ENCODE peak calls at places on chromosome 2, in six cellular contexts. One of them, this sample, is unnamed.
A peak's percentile ranks its signal among the peaks of the same experiment; 100 is the strongest.

GRCh38 chr2:196670342-196670741 is 30.8 kb downstream of the CCDC150 start:
- DNase-seq in heart left ventricle: no peak
- DNase-seq in tibial artery: no peak
- DNase-seq in ovary: no peak
- DNase-seq in A549: no peak
- DNase-seq in breast epithelium: no peak
- DNase-seq in this sample: no peak

GRCh38 chr2:237195396-237196119 is 109.9 kb downstream of the COPS8 start:
- DNase-seq in heart left ventricle: no peak
- DNase-seq in A549: no peak
- DNase-seq in breast epithelium: no peak
- DNase-seq in ovary: peak; percentile 19
- DNase-seq in tibial artery: no peak
- DNase-seq in this sample: no peak

GRCh38 chr2:34242741-34243123 is 643.6 kb upstream of the FAM98A start:
- DNase-seq in heart left ventricle: no peak
- DNase-seq in A549: no peak
- DNase-seq in breast epithelium: no peak
- DNase-seq in ovary: no peak
- DNase-seq in tibial artery: no peak
- DNase-seq in this sample: peak; percentile 83

GRCh38 chr2:156380117-156380645 is 47.7 kb upstream of the NR4A2 start:
- DNase-seq in breast epithelium: no peak
- DNase-seq in tibial artery: no peak
- DNase-seq in ovary: no peak
- DNase-seq in heart left ventricle: no peak
- DNase-seq in A549: no peak
- DNase-seq in this sample: no peak

GRCh38 chr2:109417701-109418335 is 195.9 kb downstream of the SEPTIN10 start:
- DNase-seq in heart left ventricle: no peak
- DNase-seq in breast epithelium: no peak
- DNase-seq in A549: no peak
- DNase-seq in tibial artery: no peak
- DNase-seq in ovary: no peak
- DNase-seq in this sample: no peak

GRCh38 chr2:223591596-223591995 is 10.6 kb downstream of the SCG2 start:
- DNase-seq in heart left ventricle: no peak
- DNase-seq in A549: no peak
- DNase-seq in ovary: no peak
- DNase-seq in tibial artery: no peak
- DNase-seq in breast epithelium: no peak
- DNase-seq in this sample: no peak

GRCh38 chr2:240468300-240469238 is 33.1 kb downstream of the GPC1 start:
- DNase-seq in heart left ventricle: peak; percentile 23
- DNase-seq in A549: no peak
- DNase-seq in ovary: peak; percentile 40
- DNase-seq in breast epithelium: peak; percentile 46
- DNase-seq in tibial artery: peak; percentile 65
- DNase-seq in this sample: peak; percentile 65

GRCh38 chr2:215411941-215412743 is 23.7 kb downstream of the FN1 start:
- DNase-seq in tibial artery: no peak
- DNase-seq in ovary: no peak
- DNase-seq in A549: no peak
- DNase-seq in breast epithelium: no peak
- DNase-seq in heart left ventricle: no peak
- DNase-seq in this sample: no peak

GRCh38 chr2:56130463-56131070 is 53.2 kb upstream of the CCDC85A start:
- DNase-seq in ovary: no peak
- DNase-seq in tibial artery: no peak
- DNase-seq in breast epithelium: no peak
- DNase-seq in A549: peak; percentile 18
- DNase-seq in heart left ventricle: no peak
- DNase-seq in this sample: no peak

DNA sequence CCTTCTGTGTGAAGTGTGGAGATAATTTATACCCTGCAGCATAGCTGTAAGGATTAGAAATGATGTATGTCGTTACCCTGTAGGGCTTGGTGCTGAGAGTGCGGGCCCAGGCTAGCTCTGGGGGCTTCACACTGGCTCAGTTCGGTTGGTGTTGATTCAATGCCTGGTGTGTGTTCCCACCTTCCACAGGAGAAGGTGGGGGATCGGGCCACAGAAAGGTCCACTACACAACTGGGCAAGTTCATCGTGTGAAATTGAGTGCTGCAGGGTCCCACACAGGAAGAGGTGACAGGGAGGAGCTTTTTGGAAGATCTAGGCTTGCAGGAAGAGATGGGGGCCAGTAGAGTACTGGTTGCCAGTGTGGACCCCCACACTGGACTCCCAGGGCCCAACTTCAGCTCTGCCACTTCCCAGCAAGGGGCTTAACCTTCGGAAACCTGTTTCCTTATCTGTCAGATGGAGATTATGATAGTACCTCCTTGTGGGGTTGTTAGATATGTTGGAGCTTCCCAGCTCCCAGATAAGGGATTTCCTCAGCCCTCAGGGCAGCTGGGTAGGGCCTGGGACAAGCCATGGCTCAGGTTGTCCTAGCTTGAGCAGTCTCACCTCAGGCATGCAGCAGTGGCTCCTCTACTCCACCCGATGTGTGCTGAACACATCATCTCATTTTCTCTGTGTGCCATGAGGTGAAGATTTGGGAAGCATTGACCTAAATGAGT is 71.5 kb downstream of the TMEM247 start:
- DNase-seq in heart left ventricle: no peak
- DNase-seq in ovary: no peak
- DNase-seq in tibial artery: no peak
- DNase-seq in breast epithelium: no peak
- DNase-seq in A549: no peak
- DNase-seq in this sample: no peak
- H3K4me1 ChIP-seq in heart left ventricle: peaks cover 97% of the 10 kb centered on the region
- H3K4me1 ChIP-seq in ovary: peaks cover 11% of the 10 kb centered on the region
- H3K4me1 ChIP-seq in tibial artery: peaks cover 50% of the 10 kb centered on the region
- H3K4me1 ChIP-seq in breast epithelium: no peaks in the 10 kb centered on the region
- H3K4me1 ChIP-seq in A549: no peaks in the 10 kb centered on the region
- H3K4me1 ChIP-seq in this sample: no peaks in the 10 kb centered on the region

DNA sequence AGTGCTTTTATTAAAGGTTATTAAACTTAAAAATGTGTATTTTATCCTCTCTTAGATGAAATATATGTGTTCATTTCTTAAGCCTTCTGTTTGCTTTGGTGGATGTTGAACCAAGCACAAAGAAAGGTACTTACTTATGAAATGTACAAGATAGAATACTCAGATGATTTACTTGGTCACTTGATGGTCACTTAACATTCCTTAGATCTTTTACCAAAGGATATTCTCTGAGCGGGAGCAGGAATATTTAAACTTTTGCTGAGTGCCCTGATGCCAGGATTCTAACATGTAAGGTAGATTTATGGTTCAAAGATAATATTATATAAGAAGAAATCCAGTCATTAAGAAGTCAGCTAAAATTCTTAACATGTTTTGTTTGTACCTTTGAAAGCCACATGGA is 193.5 kb upstream of the ZEB2 start:
- DNase-seq in heart left ventricle: no peak
- DNase-seq in tibial artery: no peak
- DNase-seq in breast epithelium: no peak
- DNase-seq in A549: no peak
- DNase-seq in ovary: no peak
- DNase-seq in this sample: no peak
- H3K4me1 ChIP-seq in heart left ventricle: no peaks in the 10 kb centered on the region
- H3K4me1 ChIP-seq in tibial artery: peaks cover 6% of the 10 kb centered on the region
- H3K4me1 ChIP-seq in breast epithelium: no peaks in the 10 kb centered on the region
- H3K4me1 ChIP-seq in A549: no peaks in the 10 kb centered on the region
- H3K4me1 ChIP-seq in ovary: peaks cover 1% of the 10 kb centered on the region
- H3K4me1 ChIP-seq in this sample: no peaks in the 10 kb centered on the region

GRCh38 chr2:154497019-154497418 is 201.5 kb upstream of the KCNJ3 start:
- DNase-seq in ovary: no peak
- DNase-seq in tibial artery: no peak
- DNase-seq in A549: no peak
- DNase-seq in heart left ventricle: no peak
- DNase-seq in breast epithelium: no peak
- DNase-seq in this sample: no peak
- H3K4me1 ChIP-seq in ovary: no peaks in the 10 kb centered on the region
- H3K4me1 ChIP-seq in tibial artery: no peaks in the 10 kb centered on the region
- H3K4me1 ChIP-seq in A549: no peaks in the 10 kb centered on the region
- H3K4me1 ChIP-seq in heart left ventricle: no peaks in the 10 kb centered on the region
- H3K4me1 ChIP-seq in breast epithelium: no peaks in the 10 kb centered on the region
- H3K4me1 ChIP-seq in this sample: no peaks in the 10 kb centered on the region

DNA sequence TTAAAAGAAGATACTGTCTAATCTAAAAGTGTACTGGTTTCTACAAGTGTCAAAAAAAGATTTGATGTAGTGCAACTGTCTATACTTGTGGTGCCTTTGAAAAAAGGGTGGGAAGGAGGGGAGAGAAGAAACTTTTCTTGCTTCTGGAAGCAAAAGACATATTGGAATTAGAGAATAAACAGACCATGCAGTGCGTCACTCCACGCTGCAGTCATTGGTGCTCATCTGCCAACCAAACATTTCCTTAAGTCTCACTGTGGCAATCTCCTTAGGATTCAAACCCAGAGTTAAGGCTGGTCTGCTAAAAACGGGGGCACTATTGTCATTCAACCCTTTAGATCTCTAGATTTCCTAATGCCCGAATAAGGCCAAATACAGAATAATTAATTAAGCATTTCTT is 50.9 kb downstream of the PELI1 start:
- DNase-seq in breast epithelium: no peak
- DNase-seq in ovary: no peak
- DNase-seq in heart left ventricle: no peak
- DNase-seq in tibial artery: no peak
- DNase-seq in A549: no peak
- DNase-seq in this sample: no peak
- H3K4me1 ChIP-seq in breast epithelium: no peaks in the 10 kb centered on the region
- H3K4me1 ChIP-seq in ovary: no peaks in the 10 kb centered on the region
- H3K4me1 ChIP-seq in heart left ventricle: no peaks in the 10 kb centered on the region
- H3K4me1 ChIP-seq in tibial artery: no peaks in the 10 kb centered on the region
- H3K4me1 ChIP-seq in A549: no peaks in the 10 kb centered on the region
- H3K4me1 ChIP-seq in this sample: no peaks in the 10 kb centered on the region

GRCh38 chr2:69165079-69165478 is 152.1 kb downstream of the ANTXR1 start:
- DNase-seq in ovary: no peak
- DNase-seq in heart left ventricle: no peak
- DNase-seq in breast epithelium: no peak
- DNase-seq in A549: no peak
- DNase-seq in tibial artery: no peak
- DNase-seq in this sample: no peak
- H3K4me1 ChIP-seq in ovary: peaks cover 16% of the 10 kb centered on the region
- H3K4me1 ChIP-seq in heart left ventricle: peaks cover 54% of the 10 kb centered on the region
- H3K4me1 ChIP-seq in breast epithelium: peaks cover 28% of the 10 kb centered on the region
- H3K4me1 ChIP-seq in A549: peaks cover 51% of the 10 kb centered on the region
- H3K4me1 ChIP-seq in tibial artery: peaks cover 70% of the 10 kb centered on the region
- H3K4me1 ChIP-seq in this sample: no peaks in the 10 kb centered on the region

GRCh38 chr2:103810875-103811274 is 1043.0 kb upstream of the POU3F3 start:
- DNase-seq in tibial artery: no peak
- DNase-seq in ovary: no peak
- DNase-seq in A549: no peak
- DNase-seq in breast epithelium: no peak
- DNase-seq in heart left ventricle: no peak
- DNase-seq in this sample: no peak

GRCh38 chr2:103809390-103809789 is 1044.5 kb upstream of the POU3F3 start:
- DNase-seq in heart left ventricle: no peak
- DNase-seq in ovary: no peak
- DNase-seq in breast epithelium: no peak
- DNase-seq in A549: no peak
- DNase-seq in tibial artery: no peak
- DNase-seq in this sample: no peak

GRCh38 chr2:103808814-103809213 is 1045.1 kb upstream of the POU3F3 start:
- DNase-seq in ovary: no peak
- DNase-seq in A549: no peak
- DNase-seq in tibial artery: no peak
- DNase-seq in heart left ventricle: no peak
- DNase-seq in breast epithelium: no peak
- DNase-seq in this sample: no peak

GRCh38 chr2:103805746-103806145 is 1043.9 kb downstream of the TMEM182 start:
- DNase-seq in breast epithelium: no peak
- DNase-seq in tibial artery: no peak
- DNase-seq in ovary: no peak
- DNase-seq in A549: no peak
- DNase-seq in heart left ventricle: no peak
- DNase-seq in this sample: no peak

DNA sequence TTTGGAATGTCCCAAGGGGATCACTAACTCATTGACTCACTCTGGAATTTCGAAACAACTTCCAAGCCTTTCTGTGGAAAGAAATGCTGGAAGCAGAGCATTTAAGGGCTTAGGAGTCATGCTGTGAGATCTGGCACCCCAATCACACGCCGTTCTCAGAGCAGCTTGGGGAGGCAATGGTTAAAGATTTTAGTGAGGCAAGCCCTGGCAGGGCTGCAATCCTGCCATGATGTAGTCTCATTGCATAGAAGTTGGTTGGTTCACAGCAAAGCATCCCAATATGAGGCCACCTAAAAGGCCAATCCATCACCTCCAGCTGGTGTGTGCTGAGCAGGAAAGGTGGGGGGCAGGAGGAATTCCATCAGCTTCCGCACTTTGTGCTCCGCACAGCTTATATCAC is 1044.0 kb upstream of the POU3F3 start:
- DNase-seq in tibial artery: no peak
- DNase-seq in heart left ventricle: no peak
- DNase-seq in breast epithelium: no peak
- DNase-seq in ovary: no peak
- DNase-seq in A549: no peak
- DNase-seq in this sample: no peak
- H3K4me1 ChIP-seq in tibial artery: no peaks in the 10 kb centered on the region
- H3K4me1 ChIP-seq in heart left ventricle: no peaks in the 10 kb centered on the region
- H3K4me1 ChIP-seq in breast epithelium: no peaks in the 10 kb centered on the region
- H3K4me1 ChIP-seq in ovary: no peaks in the 10 kb centered on the region
- H3K4me1 ChIP-seq in A549: no peaks in the 10 kb centered on the region
- H3K4me1 ChIP-seq in this sample: no peaks in the 10 kb centered on the region